ENCODE peak calls at places on chromosomes 16 and 17, in eight cellular contexts. One of them, this sample, is unnamed.

GRCh38 chr17:48908853-48909394 is 717 bp downstream of the UBE2Z start:
- DNase-seq in Caco-2: peak
- DNase-seq in fibroblast of pulmonary artery: peak
- DNase-seq in left lung: peak
- DNase-seq in fibroblast of lung: peak
- DNase-seq in kidney epithelial cell: peak
- DNase-seq in spleen: peak
- DNase-seq in A673: peak
- DNase-seq in this sample: peak

GRCh38 chr17:48546924-48547838 is 2.3 kb upstream of the HOXB2 start:
- DNase-seq in left lung: no peak
- DNase-seq in fibroblast of pulmonary artery: no peak
- DNase-seq in spleen: no peak
- DNase-seq in Caco-2: no peak
- DNase-seq in kidney epithelial cell: no peak
- DNase-seq in fibroblast of lung: peak
- DNase-seq in A673: peak
- DNase-seq in this sample: no peak

GRCh38 chr17:75689441-75689873 is 22.3 kb downstream of the SAP30BP start:
- DNase-seq in fibroblast of lung: no peak
- DNase-seq in left lung: no peak
- DNase-seq in fibroblast of pulmonary artery: no peak
- DNase-seq in A673: no peak
- DNase-seq in Caco-2: no peak
- DNase-seq in kidney epithelial cell: no peak
- DNase-seq in spleen: peak
- DNase-seq in this sample: peak

GRCh38 chr16:66507731-66508239 is 42.1 kb downstream of the TK2 start:
- DNase-seq in fibroblast of pulmonary artery: no peak
- DNase-seq in left lung: no peak
- DNase-seq in kidney epithelial cell: no peak
- DNase-seq in Caco-2: no peak
- DNase-seq in fibroblast of lung: no peak
- DNase-seq in A673: no peak
- DNase-seq in spleen: no peak
- DNase-seq in this sample: no peak

GRCh38 chr17:67260051-67260987 is 15.3 kb upstream of the HELZ start:
- DNase-seq in spleen: no peak
- DNase-seq in A673: peak
- DNase-seq in fibroblast of pulmonary artery: peak
- DNase-seq in kidney epithelial cell: no peak
- DNase-seq in Caco-2: no peak
- DNase-seq in fibroblast of lung: peak
- DNase-seq in left lung: peak
- DNase-seq in this sample: peak

GRCh38 chr17:31008374-31009035 is 37.7 kb downstream of the RNF135 start:
- DNase-seq in fibroblast of lung: peak
- DNase-seq in fibroblast of pulmonary artery: peak
- DNase-seq in kidney epithelial cell: no peak
- DNase-seq in left lung: peak
- DNase-seq in A673: peak
- DNase-seq in Caco-2: peak
- DNase-seq in spleen: peak
- DNase-seq in this sample: peak

GRCh38 chr17:72997559-72997958 is 94.9 kb downstream of the SLC39A11 start:
- DNase-seq in kidney epithelial cell: no peak
- DNase-seq in spleen: no peak
- DNase-seq in fibroblast of lung: peak
- DNase-seq in Caco-2: no peak
- DNase-seq in fibroblast of pulmonary artery: peak
- DNase-seq in A673: no peak
- DNase-seq in left lung: no peak
- DNase-seq in this sample: peak

GRCh38 chr16:4915226-4915761 is 21.7 kb downstream of the PPL start:
- DNase-seq in A673: no peak
- DNase-seq in spleen: no peak
- DNase-seq in Caco-2: no peak
- DNase-seq in fibroblast of pulmonary artery: peak
- DNase-seq in kidney epithelial cell: peak
- DNase-seq in left lung: no peak
- DNase-seq in fibroblast of lung: peak
- DNase-seq in this sample: peak

GRCh38 chr17:39979865-39980401 is 674 bp upstream of the PSMD3 start:
- DNase-seq in left lung: no peak
- DNase-seq in Caco-2: peak
- DNase-seq in spleen: no peak
- DNase-seq in fibroblast of pulmonary artery: no peak
- DNase-seq in kidney epithelial cell: no peak
- DNase-seq in fibroblast of lung: peak
- DNase-seq in A673: peak
- DNase-seq in this sample: peak

GRCh38 chr17:81913394-81914102 is 2.3 kb upstream of the PCYT2 start:
- DNase-seq in fibroblast of pulmonary artery: no peak
- DNase-seq in Caco-2: no peak
- DNase-seq in kidney epithelial cell: no peak
- DNase-seq in spleen: no peak
- DNase-seq in fibroblast of lung: no peak
- DNase-seq in A673: no peak
- DNase-seq in left lung: no peak
- DNase-seq in this sample: no peak

GRCh38 chr16:4580245-4580644 is 24.1 kb downstream of the C16orf96 start:
- DNase-seq in fibroblast of pulmonary artery: peak
- DNase-seq in A673: no peak
- DNase-seq in kidney epithelial cell: no peak
- DNase-seq in spleen: no peak
- DNase-seq in left lung: no peak
- DNase-seq in fibroblast of lung: peak
- DNase-seq in Caco-2: no peak
- DNase-seq in this sample: peak

GRCh38 chr17:80992077-80992947 is 671 bp downstream of the CHMP6 start:
- DNase-seq in fibroblast of pulmonary artery: no peak
- DNase-seq in kidney epithelial cell: no peak
- DNase-seq in fibroblast of lung: no peak
- DNase-seq in spleen: peak
- DNase-seq in Caco-2: no peak
- DNase-seq in A673: no peak
- DNase-seq in left lung: no peak
- DNase-seq in this sample: no peak

GRCh38 chr17:9427460-9428315 is 147.9 kb downstream of the STX8 start:
- DNase-seq in fibroblast of lung: no peak
- DNase-seq in left lung: no peak
- DNase-seq in kidney epithelial cell: no peak
- DNase-seq in fibroblast of pulmonary artery: no peak
- DNase-seq in Caco-2: no peak
- DNase-seq in spleen: no peak
- DNase-seq in A673: no peak
- DNase-seq in this sample: no peak

GRCh38 chr17:19867094-19867653 is 562 bp downstream of the ULK2 start:
- DNase-seq in spleen: peak
- DNase-seq in left lung: peak
- DNase-seq in Caco-2: peak
- DNase-seq in fibroblast of lung: peak
- DNase-seq in A673: peak
- DNase-seq in kidney epithelial cell: no peak
- DNase-seq in fibroblast of pulmonary artery: peak
- DNase-seq in this sample: peak

GRCh38 chr17:4940625-4941021 is 555 bp downstream of the RNF167 start:
- DNase-seq in spleen: peak
- DNase-seq in fibroblast of pulmonary artery: no peak
- DNase-seq in left lung: no peak
- DNase-seq in Caco-2: no peak
- DNase-seq in A673: no peak
- DNase-seq in kidney epithelial cell: no peak
- DNase-seq in fibroblast of lung: no peak
- DNase-seq in this sample: no peak

GRCh38 chr17:45631941-45632340 is 141.4 kb upstream of the PLEKHM1 start:
- DNase-seq in Caco-2: no peak
- DNase-seq in kidney epithelial cell: no peak
- DNase-seq in spleen: no peak
- DNase-seq in A673: no peak
- DNase-seq in left lung: no peak
- DNase-seq in fibroblast of lung: no peak
- DNase-seq in fibroblast of pulmonary artery: no peak
- DNase-seq in this sample: no peak

GRCh38 chr16:86844691-86845090 is 266.3 kb downstream of the FOXL1 start:
- DNase-seq in kidney epithelial cell: no peak
- DNase-seq in left lung: no peak
- DNase-seq in A673: no peak
- DNase-seq in fibroblast of pulmonary artery: no peak
- DNase-seq in Caco-2: peak
- DNase-seq in spleen: peak
- DNase-seq in fibroblast of lung: no peak
- DNase-seq in this sample: no peak

GRCh38 chr17:8166731-8167130 is 4.0 kb upstream of the VAMP2 start:
- DNase-seq in fibroblast of lung: no peak
- DNase-seq in A673: no peak
- DNase-seq in fibroblast of pulmonary artery: no peak
- DNase-seq in Caco-2: no peak
- DNase-seq in spleen: no peak
- DNase-seq in left lung: no peak
- DNase-seq in kidney epithelial cell: no peak
- DNase-seq in this sample: no peak

GRCh38 chr17:42773290-42774035 is at the start of gene VPS25:
- DNase-seq in kidney epithelial cell: no peak
- DNase-seq in fibroblast of lung: peak
- DNase-seq in spleen: peak
- DNase-seq in fibroblast of pulmonary artery: peak
- DNase-seq in Caco-2: peak
- DNase-seq in A673: peak
- DNase-seq in left lung: peak
- DNase-seq in this sample: peak
- TF ChIP-seq CTCF in kidney epithelial cell: peak
- TF ChIP-seq CTCF in fibroblast of lung: peak
- TF ChIP-seq CTCF in spleen: no peak
- TF ChIP-seq CTCF in fibroblast of pulmonary artery: peak
- TF ChIP-seq CTCF in Caco-2: no peak
- TF ChIP-seq CTCF in A673: no peak
- TF ChIP-seq CTCF in left lung: no peak
- TF ChIP-seq CTCF in this sample: peak

DNA sequence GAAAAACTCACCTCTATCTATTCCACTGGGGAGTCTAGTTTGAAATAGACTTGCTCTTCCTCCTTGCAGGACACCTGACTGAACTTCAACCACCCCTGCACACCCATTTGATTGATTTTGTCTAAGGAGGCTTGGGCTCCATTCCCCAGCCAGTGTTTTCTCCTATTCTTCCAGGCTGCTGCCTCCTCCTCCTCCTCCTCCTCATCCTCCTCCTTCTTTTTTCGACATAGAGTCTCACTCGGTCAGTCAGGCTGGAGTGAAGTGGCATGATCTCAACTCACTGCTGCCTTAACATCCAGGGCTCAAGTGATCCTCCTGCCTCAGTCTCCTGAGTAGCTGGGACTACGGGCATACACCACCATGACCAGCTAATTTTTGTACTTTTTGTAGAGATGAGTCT is 1.8 kb upstream of the DLX4 start:
- DNase-seq in spleen: no peak
- DNase-seq in A673: no peak
- DNase-seq in left lung: no peak
- DNase-seq in fibroblast of lung: no peak
- DNase-seq in Caco-2: no peak
- DNase-seq in fibroblast of pulmonary artery: no peak
- DNase-seq in kidney epithelial cell: no peak
- DNase-seq in this sample: no peak
- TF ChIP-seq CTCF in spleen: no peak
- TF ChIP-seq CTCF in A673: no peak
- TF ChIP-seq CTCF in left lung: no peak
- TF ChIP-seq CTCF in fibroblast of lung: no peak
- TF ChIP-seq CTCF in Caco-2: no peak
- TF ChIP-seq CTCF in fibroblast of pulmonary artery: no peak
- TF ChIP-seq CTCF in kidney epithelial cell: no peak
- TF ChIP-seq CTCF in this sample: no peak

GRCh38 chr16:48358419-48358818 is 26.8 kb downstream of the SIAH1 start:
- DNase-seq in fibroblast of lung: no peak
- DNase-seq in spleen: no peak
- DNase-seq in A673: no peak
- DNase-seq in kidney epithelial cell: no peak
- DNase-seq in Caco-2: no peak
- DNase-seq in left lung: no peak
- DNase-seq in fibroblast of pulmonary artery: no peak
- DNase-seq in this sample: no peak
- TF ChIP-seq CTCF in fibroblast of lung: no peak
- TF ChIP-seq CTCF in spleen: no peak
- TF ChIP-seq CTCF in A673: no peak
- TF ChIP-seq CTCF in kidney epithelial cell: no peak
- TF ChIP-seq CTCF in Caco-2: no peak
- TF ChIP-seq CTCF in left lung: no peak
- TF ChIP-seq CTCF in fibroblast of pulmonary artery: no peak
- TF ChIP-seq CTCF in this sample: no peak

GRCh38 chr17:63989622-63990345 is 8.4 kb upstream of the PRR29 start:
- DNase-seq in fibroblast of pulmonary artery: no peak
- DNase-seq in Caco-2: no peak
- DNase-seq in kidney epithelial cell: no peak
- DNase-seq in A673: no peak
- DNase-seq in left lung: no peak
- DNase-seq in spleen: peak
- DNase-seq in fibroblast of lung: no peak
- DNase-seq in this sample: no peak

GRCh38 chr17:63995626-63996025 is 2.5 kb upstream of the PRR29 start:
- DNase-seq in spleen: peak
- DNase-seq in Caco-2: no peak
- DNase-seq in left lung: no peak
- DNase-seq in kidney epithelial cell: no peak
- DNase-seq in A673: no peak
- DNase-seq in fibroblast of lung: no peak
- DNase-seq in fibroblast of pulmonary artery: no peak
- DNase-seq in this sample: no peak

GRCh38 chr17:63991611-63992010 is 6.5 kb upstream of the PRR29 start:
- DNase-seq in fibroblast of pulmonary artery: no peak
- DNase-seq in spleen: peak
- DNase-seq in kidney epithelial cell: no peak
- DNase-seq in left lung: no peak
- DNase-seq in A673: no peak
- DNase-seq in Caco-2: no peak
- DNase-seq in fibroblast of lung: no peak
- DNase-seq in this sample: no peak

GRCh38 chr17:63996430-63997182 is 1.5 kb upstream of the PRR29 start:
- DNase-seq in fibroblast of lung: no peak
- DNase-seq in A673: no peak
- DNase-seq in spleen: peak
- DNase-seq in fibroblast of pulmonary artery: no peak
- DNase-seq in kidney epithelial cell: no peak
- DNase-seq in left lung: no peak
- DNase-seq in Caco-2: no peak
- DNase-seq in this sample: no peak

DNA sequence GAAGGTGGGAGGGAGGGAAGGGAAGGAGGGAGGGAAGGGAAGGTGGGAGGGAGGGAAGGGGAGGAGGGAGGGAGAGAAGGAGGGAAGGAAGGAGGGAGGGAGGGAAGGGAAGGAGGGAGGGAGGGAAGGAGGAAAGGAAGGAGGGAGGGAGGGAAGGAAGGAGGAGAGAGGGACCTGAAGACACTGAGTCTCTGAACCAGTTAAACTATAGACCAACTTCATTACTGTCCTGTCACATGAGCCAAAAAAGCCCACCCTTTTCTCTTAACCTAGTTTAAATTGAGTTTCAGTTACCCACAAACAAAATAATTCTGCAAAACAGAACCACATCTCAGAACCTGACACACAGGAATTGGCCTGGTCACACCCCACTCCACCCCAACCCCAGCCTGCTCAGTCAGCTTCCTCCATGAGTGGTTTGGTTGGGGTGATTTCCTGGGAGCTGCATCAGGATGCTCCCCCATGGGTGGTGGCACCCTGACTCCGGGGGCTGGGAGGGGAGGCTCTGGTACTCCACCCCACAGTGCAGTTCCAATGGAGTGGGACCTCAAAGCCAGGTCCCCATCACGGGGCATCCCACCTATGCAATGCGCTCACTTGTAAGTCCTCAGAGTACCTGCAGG is 4.7 kb upstream of the PRR29 start:
- DNase-seq in spleen: peak
- DNase-seq in A673: no peak
- DNase-seq in Caco-2: no peak
- DNase-seq in fibroblast of pulmonary artery: no peak
- DNase-seq in left lung: no peak
- DNase-seq in fibroblast of lung: no peak
- DNase-seq in kidney epithelial cell: no peak
- DNase-seq in this sample: no peak
- TF ChIP-seq CTCF in spleen: no peak
- TF ChIP-seq CTCF in A673: no peak
- TF ChIP-seq CTCF in Caco-2: no peak
- TF ChIP-seq CTCF in fibroblast of pulmonary artery: no peak
- TF ChIP-seq CTCF in left lung: no peak
- TF ChIP-seq CTCF in fibroblast of lung: no peak
- TF ChIP-seq CTCF in kidney epithelial cell: no peak
- TF ChIP-seq CTCF in this sample: no peak